ENCODE peak calls at places on chromosomes 7 and 10, in ten cellular contexts. G is mesothelial cell of epicardium; O is stimulated activated CD4-positive, alpha-beta T cell treated with anti-CD3 and anti-CD28 coated beads, Interleukin-15, amount 100 ng/mL, for 24 hours; I is cardiac fibroblast; W is nephron progenitor cell; V is Caki2; P is ecto neural progenitor cell; K is Calu3; N is activated CD4-positive, alpha-beta T cell treated with anti-CD3 and anti-CD28 coated beads, Interleukin-2, amount 10 ng/mL, durations not matched to agents 7 days and 5 days; S is HT1080. X is an unnamed sample.

GRCh38 chr10:96212911-96213310 is 58.5 kb downstream of the BLNK start:
- DNase-seq in K (no peak), V (peak; percentile 22), N (no peak), O (no peak), P (no peak), S (no peak), W (no peak), G (no peak), I (no peak), X (no peak)

GRCh38 chr7:151875862-151876111 is 1.1 kb downstream of the PRKAG2 start:
- DNase-seq in S (no peak), I (peak; percentile 56), K (no peak), G (no peak), W (no peak), V (no peak), O (no peak), P (peak; percentile 86), N (no peak), X (no peak)

GRCh38 chr7:17500718-17501117 is 202.3 kb downstream of the AHR start:
- DNase-seq in O (no peak), P (no peak), W (no peak), V (no peak), I (no peak), N (no peak), K (no peak), G (no peak), S (no peak), X (no peak)

GRCh38 chr10:46229144-46229563 is 57.6 kb upstream of the ANTXRL start:
- DNase-seq in S (no peak), G (no peak), V (peak; percentile 24), W (peak; percentile 42), N (peak; percentile 31), P (peak; percentile 69), K (peak; percentile 72), I (peak; percentile 6), O (peak; percentile 32), X (no peak)

GRCh38 chr7:116021237-116021636 is 9.3 kb downstream of the TFEC start:
- DNase-seq in O (no peak), N (no peak), S (no peak), I (no peak), P (no peak), K (no peak), W (no peak), G (no peak), V (no peak), X (no peak)

GRCh38 chr7:151585744-151586424 is 66.2 kb upstream of the RHEB start:
- DNase-seq in K (no peak), P (no peak), S (no peak), N (no peak), O (no peak), I (no peak), G (no peak), V (no peak), W (no peak), X (no peak)

GRCh38 chr10:110165239-110165638 is 42.2 kb upstream of the MXI1 start:
- DNase-seq in W (no peak), V (no peak), O (peak; percentile 21), N (no peak), I (no peak), S (no peak), P (no peak), K (no peak), G (no peak), X (no peak)

GRCh38 chr7:17248527-17248926 is 49.9 kb upstream of the AHR start:
- DNase-seq in G (no peak), W (no peak), P (no peak), N (no peak), V (no peak), I (no peak), K (no peak), S (no peak), O (no peak), X (no peak)

GRCh38 chr10:93859049-93859655 is 34.6 kb upstream of the SLC35G1 start:
- DNase-seq in P (no peak), G (no peak), V (peak; percentile 8), N (no peak), S (peak; percentile 9), W (no peak), I (peak; percentile 18), K (no peak), O (no peak), X (no peak)

GRCh38 chr10:113576853-113577252 is 24.0 kb downstream of the HABP2 start:
- DNase-seq in V (peak; percentile 21), W (peak; percentile 74), N (peak; percentile 22), K (peak; percentile 12), S (no peak), I (peak; percentile 11), O (no peak), P (no peak), G (no peak), X (no peak)

X was measured in H4.